ENCODE peak calls at places on chromosome 10, in five cellular contexts. N is activated T-cell treated with anti-CD3 and anti-CD28 coated beads, Interleukin-2, amount 50 U/mL, for 48 hours; F is lung microvascular endothelial cell; I is prostate gland; K is HuH-7. S is an unnamed sample.

GRCh38 chr10:104328916-104329710 is 9.2 kb downstream of the ITPRIP start:
- DNase-seq in N (peak; percentile 80), K (no peak), I (peak; percentile 79), F (peak; percentile 70), S (peak; percentile 98)

GRCh38 chr10:92354587-92354986 is 63.6 kb downstream of the MARCHF5 start:
- DNase-seq in F (no peak), I (no peak), K (no peak), N (no peak), S (no peak)

GRCh38 chr10:43819464-43820225 is 171.0 kb upstream of the ZNF32 start:
- DNase-seq in I (no peak), F (no peak), K (no peak), N (no peak), S (no peak)

GRCh38 chr10:102066421-102067068 is 1.4 kb downstream of the HPS6 start:
- DNase-seq in N (no peak), K (no peak), F (no peak), I (no peak), S (no peak)

GRCh38 chr10:42960491-42961155 is 116.2 kb upstream of the RET start:
- DNase-seq in I (no peak), N (no peak), K (no peak), F (no peak), S (no peak)

GRCh38 chr10:112570585-112570984 is 123.6 kb downstream of the VTI1A start:
- DNase-seq in I (no peak), K (no peak), N (no peak), F (no peak), S (no peak)

GRCh38 chr10:127524869-127525268 is 24.2 kb upstream of the NPS start:
- DNase-seq in F (no peak), N (no peak), I (no peak), K (no peak), S (no peak)

GRCh38 chr10:133336131-133337078 is at the start of gene CALY:
- DNase-seq in N (peak; percentile 63), K (peak; percentile 67), I (no peak), F (no peak), S (no peak)

GRCh38 chr10:121002586-121003205 is 151.5 kb downstream of the WDR11 start:
- DNase-seq in K (no peak), I (no peak), F (no peak), N (no peak), S (no peak)

GRCh38 chr10:129659881-129660280 is 192.8 kb downstream of the MGMT start:
- DNase-seq in N (no peak), F (no peak), I (no peak), K (no peak), S (no peak)

GRCh38 chr10:17742918-17743317 is 9.1 kb upstream of the TMEM236 start:
- DNase-seq in I (peak; percentile 20), K (peak; percentile 21), F (peak; percentile 52), N (peak; percentile 83), S (no peak)

GRCh38 chr10:77927343-77928256 is 1.0 kb upstream of the DLG5 start:
- DNase-seq in I (no peak), K (no peak), N (no peak), F (no peak), S (no peak)

GRCh38 chr10:126904493-126904806 is 778 bp upstream of the DOCK1 start:
- DNase-seq in F (no peak), I (no peak), N (no peak), K (no peak), S (no peak)

GRCh38 chr10:2456834-2457233 is 610.5 kb upstream of the PFKP start:
- DNase-seq in K (no peak), I (no peak), N (no peak), F (no peak), S (no peak)

GRCh38 chr10:132407243-132407746 is 10.3 kb downstream of the PWWP2B start:
- DNase-seq in K (no peak), I (no peak), F (no peak), N (no peak), S (no peak)

GRCh38 chr10:124387078-124387874 is 31.4 kb downstream of the OAT start:
- DNase-seq in N (no peak), K (peak; percentile 54), I (no peak), F (no peak), S (no peak)

GRCh38 chr10:68560201-68560915 is at the start of gene TET1:
- DNase-seq in F (peak; percentile 22), N (peak; percentile 45), I (no peak), K (peak; percentile 85), S (no peak)

GRCh38 chr10:12579954-12580858 is 230.9 kb downstream of the CAMK1D start:
- DNase-seq in I (no peak), F (no peak), N (no peak), K (no peak), S (no peak)

GRCh38 chr10:127976286-127976685 is 69.4 kb downstream of the PTPRE start:
- DNase-seq in K (no peak), N (no peak), F (no peak), I (no peak), S (no peak)

GRCh38 chr10:3955954-3956617 is 171.1 kb upstream of the KLF6 start:
- DNase-seq in N (no peak), K (no peak), I (no peak), F (no peak), S (no peak)

GRCh38 chr10:35339946-35340345 is 3.6 kb downstream of the CCNY start:
- DNase-seq in K (no peak), N (no peak), I (no peak), F (no peak), S (no peak)

GRCh38 chr10:97434055-97434454 is 8.1 kb downstream of the PGAM1 start:
- DNase-seq in K (no peak), F (no peak), N (no peak), I (no peak), S (no peak)

GRCh38 chr10:124736491-124737136 is 7.6 kb downstream of the FAM53B start:
- DNase-seq in N (no peak), K (no peak), I (peak; percentile 60), F (peak; percentile 58), S (no peak)

GRCh38 chr10:127071126-127071525 is 125.3 kb downstream of the INSYN2A start:
- DNase-seq in F (no peak), N (no peak), K (no peak), I (no peak), S (no peak)

GRCh38 chr10:68303849-68304412 is 27.9 kb upstream of the HNRNPH3 start:
- DNase-seq in F (no peak), K (no peak), N (no peak), I (no peak), S (no peak)

GRCh38 chr10:98225000-98225399 is 43.0 kb downstream of the LOXL4 start:
- DNase-seq in N (no peak), F (peak; percentile 47), I (no peak), K (no peak), S (no peak)

GRCh38 chr10:98309366-98310355 is 41.7 kb upstream of the LOXL4 start:
- DNase-seq in I (peak; percentile 63), F (peak; percentile 79), K (peak; percentile 81), N (peak; percentile 32), S (no peak)